ENCODE peak calls at places on chromosomes 3 and 15, in ten cellular contexts. Y is GM10248; M is neural crest cell; V is occipital lobe; J is effector memory CD4-positive, alpha-beta T cell; R is stimulated activated CD4-positive, alpha-beta T cell treated with anti-CD3 and anti-CD28 coated beads, Interleukin-4, amount 100 ng/mL, for 1 hour; U is COLO829; O is activated CD4-positive, alpha-beta T cell treated with anti-CD3 and anti-CD28 coated beads, Interleukin-2, amount 50 U/mL, for 48 hours; G is RWPE2; E is AG08396. W is an unnamed sample.
A peak's percentile ranks its signal among the peaks of the same experiment; 100 is the strongest.

GRCh38 chr15:60074181-60074885 is 70.2 kb downstream of the FOXB1 start:
- DNase-seq in M (no peak), V (no peak), G (no peak), E (no peak), R (no peak), Y (no peak), O (no peak), U (peak; percentile 8), J (no peak), W (peak; percentile 41)

GRCh38 chr3:127159547-127159946 is 33.4 kb upstream of the PRR23E start:
- DNase-seq in R (no peak), E (no peak), M (no peak), O (no peak), G (no peak), J (no peak), V (no peak), U (no peak), Y (no peak), W (no peak)

GRCh38 chr15:93298901-93299300 is 209.9 kb upstream of the RGMA start:
- DNase-seq in E (no peak), M (no peak), U (no peak), J (no peak), V (peak; percentile 45), Y (no peak), R (no peak), G (no peak), O (no peak), W (no peak)

GRCh38 chr3:85572426-85572825 is 613.6 kb downstream of the CADM2 start:
- DNase-seq in V (no peak), J (no peak), M (no peak), G (no peak), R (no peak), Y (no peak), U (no peak), O (no peak), E (no peak), W (no peak)

GRCh38 chr3:53227993-53228885 is 27.6 kb downstream of the TKT start:
- DNase-seq in M (no peak), G (no peak), R (no peak), O (no peak), Y (no peak), V (no peak), U (no peak), E (no peak), J (no peak), W (no peak)

GRCh38 chr3:126557761-126558160 is 971 bp downstream of the C3orf22 start:
- DNase-seq in G (no peak), O (no peak), J (no peak), U (no peak), M (no peak), R (no peak), V (no peak), E (no peak), Y (no peak), W (no peak)

GRCh38 chr3:131561511-131561910 is 58.7 kb upstream of the MRPL3 start:
- DNase-seq in U (peak; percentile 17), R (no peak), Y (no peak), O (no peak), E (no peak), G (no peak), J (no peak), M (peak; percentile 2), V (no peak), W (peak; percentile 15)

GRCh38 chr15:101028772-101029438 is 109.7 kb downstream of the LRRK1 start:
- DNase-seq in G (peak; percentile 64), V (no peak), U (no peak), R (no peak), M (no peak), J (no peak), Y (no peak), O (no peak), E (no peak), W (no peak)

GRCh38 chr3:45795509-45795881 is 841 bp downstream of the SLC6A20 start:
- DNase-seq in U (no peak), V (no peak), O (no peak), Y (no peak), J (no peak), M (no peak), G (no peak), R (no peak), E (no peak), W (no peak)

GRCh38 chr3:23075478-23075877 is 127.6 kb upstream of the UBE2E2 start:
- DNase-seq in U (no peak), O (no peak), J (no peak), R (no peak), M (no peak), Y (no peak), V (no peak), G (no peak), E (peak; percentile 22), W (no peak)

GRCh38 chr15:81088496-81088895 is 45.6 kb upstream of the CFAP161 start:
- DNase-seq in J (no peak), G (no peak), V (no peak), Y (no peak), E (no peak), O (no peak), R (no peak), U (no peak), M (no peak), W (peak; percentile 23)

GRCh38 chr15:89409184-89409992 is 74.8 kb upstream of the POLG start:
- DNase-seq in J (no peak), U (no peak), R (no peak), Y (no peak), M (no peak), E (no peak), G (no peak), V (no peak), O (peak; percentile 7), W (no peak)

GRCh38 chr3:27325419-27325818 is 43.8 kb downstream of the NEK10 start:
- DNase-seq in G (no peak), J (no peak), R (no peak), E (no peak), Y (no peak), U (no peak), M (no peak), O (no peak), V (no peak), W (no peak)

GRCh38 chr3:71135373-71136088 is 448.0 kb downstream of the FOXP1 start:
- DNase-seq in E (no peak), M (no peak), J (no peak), O (no peak), Y (no peak), V (no peak), R (no peak), U (no peak), G (no peak), W (no peak)

W was measured in foreskin fibroblast.